ENCODE peak calls at places on chromosome 10, in five cellular contexts. C is A549, F is stomach, Q is ovary, M is K562. D is an unnamed sample.

GRCh38 chr10:121498071-121498470 is 100.2 kb downstream of the FGFR2 start:
- DNase-seq in M (no peak), Q (no peak), F (no peak), C (no peak), D (no peak)

GRCh38 chr10:132516771-132517725 is 20.5 kb upstream of the INPP5A start:
- DNase-seq in C (peak), Q (peak), F (peak), M (peak), D (peak)

GRCh38 chr10:62582098-62582705 is 208.0 kb downstream of the ZNF365 start:
- DNase-seq in M (no peak), C (no peak), Q (no peak), F (no peak), D (no peak)

GRCh38 chr10:113023017-113023416 is 73.0 kb downstream of the TCF7L2 start:
- DNase-seq in M (no peak), C (no peak), F (no peak), Q (no peak), D (no peak)

GRCh38 chr10:56622335-56622973 is 261.4 kb upstream of the ZWINT start:
- DNase-seq in M (no peak), Q (no peak), C (no peak), F (no peak), D (no peak)

GRCh38 chr10:74556072-74556705 is 270.2 kb upstream of the KAT6B start:
- DNase-seq in M (no peak), C (no peak), F (no peak), Q (no peak), D (no peak)

GRCh38 chr10:74977072-74977471 is 134.4 kb upstream of the SAMD8 start:
- DNase-seq in Q (no peak), F (no peak), M (no peak), C (no peak), D (no peak)

GRCh38 chr10:124075116-124075955 is 18.1 kb downstream of the CHST15 start:
- DNase-seq in Q (peak), C (no peak), M (no peak), F (no peak), D (no peak)

GRCh38 chr10:72794260-72794659 is 99.3 kb upstream of the OIT3 start:
- DNase-seq in Q (no peak), F (no peak), M (peak), C (peak), D (no peak)

DNA sequence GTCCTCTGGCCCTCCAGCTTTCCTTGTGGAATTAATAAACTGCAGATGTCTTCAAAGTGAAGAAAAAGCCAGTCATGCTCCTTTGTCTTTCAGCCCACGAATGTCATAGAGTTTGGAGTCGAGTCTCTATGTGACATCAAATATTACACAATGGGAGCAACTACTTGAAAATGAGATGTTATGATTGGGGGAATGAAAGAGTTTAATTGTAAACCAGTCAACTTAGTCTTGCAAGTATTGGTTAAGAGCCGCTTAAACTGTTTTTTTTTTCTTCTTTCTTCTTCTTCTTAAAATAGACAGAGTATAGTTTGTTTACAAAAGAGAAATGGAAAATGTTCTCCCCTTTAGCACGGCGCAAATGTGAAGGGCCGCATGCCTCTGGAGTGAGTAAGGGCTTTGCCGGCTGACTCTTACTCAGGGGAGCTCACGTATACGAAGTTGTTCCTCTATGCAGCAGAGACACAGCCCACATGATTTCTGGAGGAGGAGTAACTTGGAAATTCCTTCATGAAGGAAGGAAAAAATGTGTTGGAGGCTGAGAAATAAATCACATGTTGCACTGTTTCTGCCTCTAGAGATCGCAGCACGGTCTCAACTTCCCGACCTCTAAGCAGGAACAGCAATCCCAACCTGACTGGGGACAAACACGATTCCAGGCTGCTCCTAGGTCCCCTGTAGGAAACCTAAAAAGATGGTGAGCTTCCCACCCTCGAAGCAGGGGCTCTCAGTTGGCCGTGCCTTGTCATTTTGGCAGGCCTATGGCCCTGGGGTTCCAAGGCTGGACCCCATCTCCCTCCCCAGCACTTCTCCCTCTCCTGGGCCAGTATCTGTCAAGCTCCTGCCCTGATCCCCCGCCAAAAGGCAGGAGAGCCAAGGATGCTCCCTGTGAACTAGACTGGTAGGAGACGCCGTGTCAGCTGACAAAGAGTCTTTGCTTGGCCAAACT is 44.9 kb downstream of the MYOF start:
- DNase-seq in C (peak), M (no peak), F (peak), Q (peak), D (peak)
- TF ChIP-seq EP300 in C (peak), M (no peak), F (peak), Q (peak), D (peak)

GRCh38 chr10:29810816-29811215 is 176.0 kb upstream of the SVIL start:
- DNase-seq in Q (no peak), F (no peak), M (no peak), C (no peak), D (no peak)
- H3K27ac ChIP-seq in Q (no peak), F (no peak), M (no peak), C (peak), D (peak)

DNA sequence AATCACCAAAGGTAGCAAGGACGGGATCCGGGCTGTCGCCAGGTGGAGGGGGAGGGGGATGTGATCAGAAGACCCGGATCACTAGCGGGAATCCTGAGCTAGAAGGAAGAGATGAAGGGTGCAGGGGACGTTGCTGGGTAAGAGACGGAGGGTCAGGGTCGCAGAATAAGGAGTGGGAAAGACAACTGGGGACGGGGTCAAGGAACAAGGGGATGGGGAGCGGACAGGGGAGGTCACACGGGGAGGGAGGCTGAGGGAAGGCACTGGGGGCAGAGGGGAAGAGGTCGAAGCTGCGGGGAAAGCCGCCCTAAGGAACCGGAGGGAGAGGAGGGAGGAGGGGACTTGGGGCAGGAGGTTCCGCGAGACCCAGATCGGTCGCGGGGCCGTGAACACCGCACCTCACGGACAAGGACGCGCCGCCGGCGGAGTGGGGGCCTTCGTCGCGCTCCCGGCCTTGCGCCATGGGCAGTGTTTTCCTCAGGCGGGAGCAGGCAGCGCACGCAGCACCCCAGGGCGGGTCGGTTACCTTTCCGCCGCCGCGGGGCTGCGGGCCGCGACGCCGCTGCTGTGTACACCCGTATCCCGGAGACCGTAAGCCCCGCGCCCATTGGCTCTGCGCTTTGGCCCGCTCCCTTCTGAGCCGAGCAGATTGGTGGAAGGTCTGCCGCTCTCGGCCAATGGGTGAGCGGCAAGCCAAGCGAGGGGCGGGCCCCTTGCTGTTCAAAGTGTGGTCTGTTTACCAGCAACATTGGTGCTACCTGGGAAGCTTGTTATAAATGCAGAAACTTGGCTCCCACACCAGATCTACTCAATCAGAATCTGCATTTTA is at the start of gene CFAP43:
- DNase-seq in Q (peak), M (peak), F (peak), C (peak), D (peak)
- TF ChIP-seq EP300 in Q (no peak), M (no peak), F (no peak), C (no peak), D (no peak)

GRCh38 chr10:80535671-80536360 is 1.9 kb upstream of the SH2D4B start:
- DNase-seq in C (peak), Q (peak), M (peak), F (peak), D (peak)
- H3K27ac ChIP-seq in C (peak), Q (no peak), M (peak), F (peak), D (peak)

D was measured in transverse colon.